ENCODE peak calls at places on chromosome 15, in seven cellular contexts. F, E, R, Z, J, W and Q are unnamed samples.

GRCh38 chr15:70036585-70037343 is 61.0 kb downstream of the TLE3 start:
- DNase-seq in R (peak; percentile 28), J (no peak), E (no peak), F (no peak), W (no peak), Z (peak; percentile 75), Q (no peak)

GRCh38 chr15:78509726-78510312 is 2.4 kb downstream of the HYKK start:
- DNase-seq in W (no peak), Z (no peak), R (no peak), J (no peak), E (no peak), F (no peak), Q (no peak)

GRCh38 chr15:45842151-45842550 is 207.3 kb downstream of the SQOR start:
- DNase-seq in E (no peak), R (no peak), J (no peak), Z (no peak), F (no peak), W (no peak), Q (no peak)

GRCh38 chr15:84992157-84992940 is 10.7 kb downstream of the PDE8A start:
- DNase-seq in Z (no peak), W (no peak), R (peak; percentile 95), J (peak; percentile 70), F (peak; percentile 17), E (peak; percentile 65), Q (no peak)

GRCh38 chr15:78225783-78226541 is 8.4 kb downstream of the ACSBG1 start:
- DNase-seq in W (no peak), Z (peak; percentile 72), J (peak; percentile 22), F (no peak), R (no peak), E (peak; percentile 9), Q (no peak)

GRCh38 chr15:41577863-41578735 is 19.1 kb downstream of the TYRO3 start:
- DNase-seq in J (no peak), W (peak; percentile 65), E (no peak), R (no peak), F (no peak), Z (no peak), Q (peak; percentile 64)

GRCh38 chr15:98723195-98723594 is 74.9 kb downstream of the IGF1R start:
- DNase-seq in J (no peak), Z (no peak), R (no peak), F (no peak), W (no peak), E (no peak), Q (no peak)

GRCh38 chr15:92591275-92591674 is 64.3 kb downstream of the FAM174B start:
- DNase-seq in W (no peak), F (no peak), Z (no peak), J (no peak), R (no peak), E (no peak), Q (no peak)

GRCh38 chr15:52292780-52293392 is 2.7 kb downstream of the MYO5C start:
- DNase-seq in Z (no peak), E (no peak), W (no peak), F (no peak), J (no peak), R (no peak), Q (no peak)

GRCh38 chr15:28106294-28107110 is 7.4 kb upstream of the OCA2 start:
- DNase-seq in J (no peak), F (no peak), E (no peak), R (no peak), Z (peak; percentile 60), W (peak; percentile 29), Q (no peak)

GRCh38 chr15:56042031-56042430 is 48.6 kb upstream of the NEDD4 start:
- DNase-seq in Z (no peak), F (no peak), R (peak; percentile 30), E (no peak), W (no peak), J (no peak), Q (no peak)

GRCh38 chr15:40525855-40526254 is 39.0 kb downstream of the CCDC32 start:
- DNase-seq in W (no peak), Z (no peak), J (no peak), F (no peak), R (no peak), E (no peak), Q (no peak)

GRCh38 chr15:62165029-62165792 is at the start of gene C2CD4B:
- DNase-seq in E (no peak), R (no peak), Z (no peak), J (no peak), W (no peak), F (no peak), Q (no peak)

GRCh38 chr15:86571873-86572272 is 492.2 kb downstream of the AGBL1 start:
- DNase-seq in J (no peak), Z (no peak), F (no peak), E (no peak), W (no peak), R (no peak), Q (no peak)

GRCh38 chr15:56052389-56053045 is 59.1 kb upstream of the NEDD4 start:
- DNase-seq in R (peak; percentile 67), Z (peak; percentile 54), E (no peak), F (no peak), W (no peak), J (peak; percentile 75), Q (peak; percentile 20)

GRCh38 chr15:48493084-48493762 is 152.3 kb downstream of the FBN1 start:
- DNase-seq in E (peak; percentile 82), Z (no peak), W (no peak), F (no peak), J (peak; percentile 92), R (peak; percentile 44), Q (no peak)

GRCh38 chr15:90845201-90845949 is 23.0 kb upstream of the FURIN start:
- DNase-seq in E (peak; percentile 81), R (peak; percentile 86), Z (peak; percentile 61), F (peak; percentile 71), J (peak; percentile 87), W (no peak), Q (no peak)

GRCh38 chr15:38647683-38648082 is 83.1 kb upstream of the RASGRP1 start:
- DNase-seq in W (peak; percentile 17), R (peak; percentile 63), E (no peak), F (no peak), Z (no peak), J (peak; percentile 52), Q (no peak)

GRCh38 chr15:63938486-63939061 is 104.8 kb upstream of the HERC1 start:
- DNase-seq in R (no peak), Z (no peak), F (no peak), W (no peak), E (no peak), J (no peak), Q (no peak)

GRCh38 chr15:63888146-63888545 is 54.4 kb upstream of the HERC1 start:
- DNase-seq in Z (no peak), F (no peak), W (peak; percentile 21), J (no peak), R (no peak), E (no peak), Q (peak; percentile 44)

GRCh38 chr15:58393196-58393790 is 38.5 kb upstream of the LIPC start:
- DNase-seq in R (no peak), Z (no peak), J (peak; percentile 54), F (no peak), W (no peak), E (no peak), Q (no peak)

GRCh38 chr15:90201150-90201943 is at the start of gene SEMA4B:
- DNase-seq in J (peak; percentile 40), E (no peak), Z (peak; percentile 96), R (peak; percentile 58), F (peak; percentile 54), W (peak; percentile 60), Q (peak; percentile 68)

GRCh38 chr15:81825136-81825535 is 220.7 kb downstream of the MEX3B start:
- DNase-seq in R (no peak), F (no peak), J (no peak), Z (no peak), E (no peak), W (no peak), Q (no peak)

GRCh38 chr15:88741671-88742070 is 61.6 kb upstream of the ACAN start:
- DNase-seq in E (no peak), W (no peak), J (no peak), Z (no peak), R (no peak), F (no peak), Q (peak; percentile 30)

GRCh38 chr15:22887157-22887951 is 48.9 kb downstream of the NIPA2 start:
- DNase-seq in W (peak; percentile 45), J (peak; percentile 69), R (peak; percentile 93), E (peak; percentile 91), Z (no peak), F (no peak), Q (no peak)

GRCh38 chr15:39461536-39462140 is 119.2 kb upstream of the THBS1 start:
- DNase-seq in J (peak; percentile 47), E (no peak), F (no peak), W (no peak), Z (no peak), R (no peak), Q (no peak)

GRCh38 chr15:45114076-45114750 is at the start of the genes DUOX2 and DUOXA2:
- DNase-seq in E (no peak), R (no peak), J (no peak), W (no peak), Z (no peak), F (no peak), Q (no peak)

GRCh38 chr15:55694652-55695150 is 48.3 kb downstream of the PRTG start:
- DNase-seq in W (no peak), Z (peak; percentile 59), R (peak; percentile 57), E (no peak), F (no peak), J (peak; percentile 89), Q (no peak)

GRCh38 chr15:66294157-66294931 is 976 bp downstream of the DIS3L start:
- DNase-seq in J (peak; percentile 81), W (no peak), F (no peak), R (peak; percentile 63), E (peak; percentile 39), Z (peak; percentile 52), Q (no peak)

GRCh38 chr15:48865387-48866079 is 12.4 kb upstream of the EID1 start:
- DNase-seq in Z (no peak), F (no peak), J (peak; percentile 94), W (no peak), E (peak; percentile 73), R (no peak), Q (no peak)

GRCh38 chr15:71826196-71826595 is 15.8 kb downstream of the NR2E3 start:
- DNase-seq in R (no peak), Z (no peak), J (no peak), W (no peak), F (no peak), E (no peak), Q (no peak)

GRCh38 chr15:32790352-32790999 is 72.7 kb downstream of the GREM1 start:
- DNase-seq in Z (no peak), W (no peak), F (no peak), J (peak; percentile 82), E (no peak), R (peak; percentile 73), Q (no peak)

GRCh38 chr15:28935316-28935715 is 49.5 kb downstream of the APBA2 start:
- DNase-seq in Z (no peak), F (peak; percentile 42), W (peak; percentile 16), E (no peak), J (peak; percentile 21), R (no peak), Q (no peak)

GRCh38 chr15:99605490-99605931 is 39.7 kb downstream of the MEF2A start:
- DNase-seq in R (peak; percentile 32), W (no peak), J (peak; percentile 36), Z (no peak), E (no peak), F (no peak), Q (no peak)

GRCh38 chr15:99873451-99873850 is 140.2 kb upstream of the LYSMD4 start:
- DNase-seq in F (no peak), E (no peak), Z (no peak), R (no peak), W (no peak), J (no peak), Q (no peak)

GRCh38 chr15:57541805-57542504 is 49.7 kb upstream of the MYZAP start:
- DNase-seq in R (peak; percentile 74), F (peak; percentile 29), J (peak; percentile 88), E (peak; percentile 80), W (peak; percentile 35), Z (peak; percentile 59), Q (peak; percentile 44)

GRCh38 chr15:62607643-62608042 is 434.9 kb upstream of the TPM1 start:
- DNase-seq in W (no peak), F (no peak), Z (no peak), E (peak; percentile 43), J (peak; percentile 47), R (no peak), Q (no peak)